ENCODE peak calls at places on chromosomes 13 and 19, in four cellular contexts. N, W, C and K are unnamed samples.

GRCh38 chr19:17293605-17294004 is 9.6 kb downstream of the ABHD8 start:
- DNase-seq in N (no peak), W (no peak), C (no peak), K (no peak)

GRCh38 chr19:41586064-41586463 is 10.1 kb downstream of the CEACAM21 start:
- DNase-seq in N (no peak), W (no peak), C (no peak), K (no peak)

GRCh38 chr19:28437390-28438346 is 775.3 kb downstream of the UQCRFS1 start:
- DNase-seq in N (no peak), W (no peak), C (no peak), K (no peak)

GRCh38 chr13:43005460-43006236 is 13.6 kb upstream of the EPSTI1 start:
- DNase-seq in N (no peak), W (no peak), C (no peak), K (peak; percentile 32)

GRCh38 chr19:719081-719512 is 10.4 kb downstream of the PALM start:
- DNase-seq in N (no peak), W (no peak), C (no peak), K (no peak)

GRCh38 chr13:21242236-21242635 is 65.8 kb downstream of the MRPL57 start:
- DNase-seq in N (peak; percentile 76), W (peak; percentile 81), C (peak; percentile 36), K (no peak)

GRCh38 chr19:52170863-52171320 is 529 bp downstream of the ZNF836 start:
- DNase-seq in N (peak; percentile 46), W (peak; percentile 43), C (no peak), K (no peak)

GRCh38 chr13:99046851-99047250 is 69.0 kb upstream of the DOCK9 start:
- DNase-seq in N (no peak), W (no peak), C (no peak), K (no peak)

GRCh38 chr13:113959198-113959597 is 14.7 kb downstream of the C13orf46 start:
- DNase-seq in N (no peak), W (no peak), C (no peak), K (no peak)

GRCh38 chr13:74770361-74770760 is 636.2 kb upstream of the KLF12 start:
- DNase-seq in N (no peak), W (peak; percentile 20), C (no peak), K (peak; percentile 94)

GRCh38 chr19:31350693-31351211 is 1.5 kb upstream of the TSHZ3 start:
- DNase-seq in N (peak; percentile 43), W (peak; percentile 54), C (no peak), K (peak; percentile 56)

GRCh38 chr13:43686557-43686956 is 100.2 kb downstream of the ENOX1 start:
- DNase-seq in N (no peak), W (peak; percentile 76), C (no peak), K (peak; percentile 93)

GRCh38 chr13:21901772-21902708 is 231.2 kb downstream of the FGF9 start:
- DNase-seq in N (peak; percentile 18), W (no peak), C (no peak), K (peak; percentile 4)

GRCh38 chr19:38648789-38649304 is 1.4 kb downstream of the ACTN4 start:
- DNase-seq in N (no peak), W (no peak), C (no peak), K (no peak)

GRCh38 chr13:93248627-93249047 is 22.0 kb downstream of the GPC6 start:
- DNase-seq in N (peak; percentile 60), W (peak; percentile 90), C (no peak), K (peak; percentile 35)

GRCh38 chr13:57627663-57628062 is 3.9 kb upstream of the PCDH17 start:
- DNase-seq in N (no peak), W (no peak), C (no peak), K (peak; percentile 2)

GRCh38 chr19:16025108-16026101 is 50.9 kb upstream of the TPM4 start:
- DNase-seq in N (peak; percentile 82), W (peak; percentile 54), C (no peak), K (peak; percentile 70)

GRCh38 chr13:89324582-89324981 is 1653.4 kb downstream of the SLITRK5 start:
- DNase-seq in N (no peak), W (peak; percentile 82), C (peak; percentile 1), K (no peak)

GRCh38 chr19:19943848-19944582 is 43.3 kb downstream of the ZNF93 start:
- DNase-seq in N (no peak), W (peak; percentile 47), C (no peak), K (no peak)

GRCh38 chr19:2053601-2054389 is 2.8 kb upstream of the MKNK2 start:
- DNase-seq in N (peak; percentile 31), W (no peak), C (no peak), K (peak; percentile 23)

GRCh38 chr13:99282264-99283231 is 24.4 kb upstream of the GPR18 start:
- DNase-seq in N (no peak), W (no peak), C (no peak), K (no peak)

GRCh38 chr13:44218501-44219240 is 155.0 kb upstream of the SERP2 start:
- DNase-seq in N (no peak), W (no peak), C (no peak), K (no peak)

GRCh38 chr13:96216543-96216942 is 126.6 kb downstream of the HS6ST3 start:
- DNase-seq in N (peak; percentile 36), W (peak; percentile 15), C (no peak), K (no peak)

GRCh38 chr19:2962018-2962670 is 15.2 kb upstream of the TLE6 start:
- DNase-seq in N (peak; percentile 62), W (peak; percentile 86), C (no peak), K (peak; percentile 89)

GRCh38 chr13:36337938-36338337 is 8.3 kb downstream of the SPART start:
- DNase-seq in N (no peak), W (no peak), C (no peak), K (no peak)

GRCh38 chr13:97257228-97257755 is 35.2 kb downstream of the MBNL2 start:
- DNase-seq in N (no peak), W (no peak), C (no peak), K (no peak)

GRCh38 chr13:109938255-109938936 is 152.0 kb upstream of the IRS2 start:
- DNase-seq in N (no peak), W (no peak), C (no peak), K (peak; percentile 93)

GRCh38 chr13:102443234-102443633 is 41.4 kb upstream of the FGF14 start:
- DNase-seq in N (no peak), W (no peak), C (no peak), K (no peak)

GRCh38 chr13:82688400-82688999 is 1193.8 kb downstream of the SLITRK1 start:
- DNase-seq in N (no peak), W (no peak), C (no peak), K (peak; percentile 2)

GRCh38 chr19:3760871-3761361 is 576 bp downstream of the APBA3 start:
- DNase-seq in N (no peak), W (peak; percentile 14), C (no peak), K (peak; percentile 8)

GRCh38 chr19:38394488-38394887 is 6.0 kb downstream of the SPRED3 start:
- DNase-seq in N (peak; percentile 98), W (peak; percentile 95), C (peak; percentile 82), K (no peak)

GRCh38 chr19:35248310-35249145 is at the start of gene LSR:
- DNase-seq in N (peak; percentile 95), W (peak; percentile 97), C (peak; percentile 88), K (no peak)

GRCh38 chr13:79522583-79522982 is 41.6 kb downstream of the NDFIP2 start:
- DNase-seq in N (no peak), W (no peak), C (no peak), K (peak; percentile 64)

GRCh38 chr19:20044663-20045062 is 5.4 kb upstream of the ZNF682 start:
- DNase-seq in N (no peak), W (no peak), C (no peak), K (no peak)

GRCh38 chr13:22173605-22174004 is 502.7 kb downstream of the FGF9 start:
- DNase-seq in N (no peak), W (no peak), C (no peak), K (peak; percentile 90)

GRCh38 chr13:42247883-42248282 is 24.1 kb upstream of the AKAP11 start:
- DNase-seq in N (no peak), W (no peak), C (no peak), K (peak; percentile 39)

GRCh38 chr13:111459803-111460547 is 139.5 kb downstream of the TEX29 start:
- DNase-seq in N (no peak), W (no peak), C (no peak), K (no peak)

GRCh38 chr19:54436031-54436523 is 12.9 kb upstream of the LENG8 start:
- DNase-seq in N (peak; percentile 43), W (no peak), C (no peak), K (no peak)

GRCh38 chr19:13848811-13849241 is 28.1 kb upstream of the NANOS3 start:
- DNase-seq in N (no peak), W (peak; percentile 72), C (no peak), K (no peak)

GRCh38 chr13:30934381-30934780 is 1.9 kb downstream of the TEX26 start:
- DNase-seq in N (peak; percentile 66), W (peak; percentile 79), C (no peak), K (peak; percentile 14)

DNA sequence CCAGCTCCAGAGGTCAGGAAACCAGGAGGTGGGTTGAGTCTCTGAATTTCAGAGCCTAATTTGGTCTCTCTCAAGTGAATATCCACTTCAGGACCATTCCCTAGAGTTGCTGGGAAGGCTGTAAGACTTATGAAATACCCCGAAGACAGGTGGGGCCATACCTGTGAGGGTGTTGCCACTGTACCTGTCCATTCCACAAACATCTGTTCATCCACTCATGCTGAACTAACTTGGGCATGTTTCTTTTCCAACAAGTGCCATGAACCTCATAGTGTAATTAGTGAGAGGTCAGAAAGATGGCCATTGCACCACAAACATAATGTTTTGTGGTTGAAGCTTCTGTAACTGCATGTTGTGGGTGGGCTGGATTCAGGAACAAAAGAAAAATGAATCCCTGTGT is 7.8 kb downstream of the ILF3 start:
- DNase-seq in N (no peak), W (no peak), C (no peak), K (no peak)
- H4K5ac ChIP-seq in N (no peak overlapping the region), W (no peak overlapping the region), C (no peak overlapping the region), K (no peak overlapping the region)

GRCh38 chr13:73492811-73493210 is 434.0 kb downstream of the KLF5 start:
- DNase-seq in N (no peak), W (no peak), C (no peak), K (no peak)
- H4K5ac ChIP-seq in N (no peak overlapping the region), W (no peak overlapping the region), C (no peak overlapping the region), K (no peak overlapping the region)

DNA sequence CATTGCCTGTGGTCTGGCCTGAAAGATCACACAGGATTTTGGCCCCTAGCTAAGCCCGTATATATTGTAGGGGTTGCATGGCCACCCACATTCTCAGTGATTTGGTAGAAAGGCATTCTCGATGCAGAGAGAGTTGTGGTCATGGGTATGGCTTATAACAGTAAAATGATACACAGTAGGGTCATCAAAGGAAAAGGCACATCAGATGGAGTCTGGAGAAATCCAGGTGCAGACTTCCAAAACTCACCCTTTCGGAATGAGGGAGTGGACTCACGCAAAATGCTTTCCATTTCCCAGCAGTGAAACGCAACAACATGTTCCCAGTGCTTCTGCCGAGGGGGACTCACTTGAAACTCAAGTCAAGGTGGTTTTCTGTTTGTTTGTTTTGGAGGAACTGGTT is 802.5 kb upstream of the SLITRK1 start:
- DNase-seq in N (no peak), W (no peak), C (no peak), K (peak; percentile 1)
- H4K5ac ChIP-seq in N (no peak overlapping the region), W (no peak overlapping the region), C (no peak overlapping the region), K (no peak overlapping the region)

GRCh38 chr13:106797081-106797640 is 229.2 kb upstream of the ARGLU1 start:
- DNase-seq in N (no peak), W (no peak), C (no peak), K (no peak)
- H4K5ac ChIP-seq in N (no peak overlapping the region), W (no peak overlapping the region), C (no peak overlapping the region), K (no peak overlapping the region)

GRCh38 chr13:75960538-75960994 is 324.4 kb downstream of the LMO7 start:
- DNase-seq in N (no peak), W (no peak), C (no peak), K (no peak)
- H4K5ac ChIP-seq in N (no peak overlapping the region), W (no peak overlapping the region), C (no peak overlapping the region), K (no peak overlapping the region)